ENCODE peak calls at places on chromosomes 6 and 20, in six cellular contexts. A is stimulated activated CD4-positive, alpha-beta T cell treated with anti-CD3 and anti-CD28 coated beads, Interleukin-15, amount 100 ng/mL, for 1 hour; I is fibroblast of the aortic adventitia; S is ureter; N is T-helper 17 cell; R is AG09309. Y is an unnamed sample.

GRCh38 chr6:106897580-106897979 is 76.9 kb downstream of the CD24 start:
- DNase-seq in A (no peak), I (no peak), S (no peak), N (no peak), R (no peak), Y (no peak)

GRCh38 chr6:136016228-136017225 is 165.0 kb downstream of the PDE7B start:
- DNase-seq in A (no peak), I (peak), S (no peak), N (no peak), R (no peak), Y (no peak)

GRCh38 chr6:119749341-119749740 is 399.8 kb upstream of the MAN1A1 start:
- DNase-seq in A (no peak), I (no peak), S (no peak), N (no peak), R (no peak), Y (peak)

GRCh38 chr6:100134297-100134696 is 140.3 kb upstream of the MCHR2 start:
- DNase-seq in A (no peak), I (no peak), S (no peak), N (no peak), R (no peak), Y (no peak)

GRCh38 chr20:22404609-22405170 is 179.7 kb downstream of the FOXA2 start:
- DNase-seq in A (no peak), I (peak), S (no peak), N (no peak), R (peak), Y (no peak)

GRCh38 chr6:151044465-151045441 is 179.3 kb downstream of the MTHFD1L start:
- DNase-seq in A (no peak), I (peak), S (peak), N (no peak), R (no peak), Y (no peak)

GRCh38 chr6:92122746-92123145 is 1296.6 kb downstream of the EPHA7 start:
- DNase-seq in A (no peak), I (no peak), S (no peak), N (no peak), R (no peak), Y (no peak)

GRCh38 chr20:35467339-35468224 is 12.2 kb downstream of the CEP250 start:
- DNase-seq in A (no peak), I (peak), S (no peak), N (no peak), R (peak), Y (no peak)

GRCh38 chr20:10576411-10576810 is 97.4 kb downstream of the JAG1 start:
- DNase-seq in A (no peak), I (peak), S (no peak), N (no peak), R (no peak), Y (no peak)

GRCh38 chr20:15289337-15289736 is 951.9 kb upstream of the FLRT3 start:
- DNase-seq in A (no peak), I (no peak), S (no peak), N (no peak), R (no peak), Y (no peak)

GRCh38 chr20:53595018-53595378 is 1.4 kb upstream of the ZNF217 start:
- DNase-seq in A (no peak), I (no peak), S (no peak), N (no peak), R (no peak), Y (no peak)

GRCh38 chr6:149356081-149356750 is 38.7 kb downstream of the TAB2 start:
- DNase-seq in A (no peak), I (no peak), S (no peak), N (no peak), R (no peak), Y (no peak)

GRCh38 chr20:9508696-9509178 is 5.7 kb upstream of the LAMP5 start:
- DNase-seq in A (no peak), I (no peak), S (no peak), N (no peak), R (no peak), Y (no peak)

GRCh38 chr6:127146935-127147334 is 28.5 kb downstream of the RSPO3 start:
- DNase-seq in A (no peak), I (peak), S (no peak), N (no peak), R (peak), Y (no peak)

GRCh38 chr6:30981942-30982772 is 1.4 kb upstream of the MUC21 start:
- DNase-seq in A (no peak), I (peak), S (peak), N (no peak), R (peak), Y (no peak)

GRCh38 chr6:119283979-119284545 is 65.5 kb downstream of the MAN1A1 start:
- DNase-seq in A (no peak), I (no peak), S (no peak), N (no peak), R (no peak), Y (no peak)

GRCh38 chr6:2008383-2008976 is 236.9 kb downstream of the GMDS start:
- DNase-seq in A (no peak), I (peak), S (no peak), N (no peak), R (no peak), Y (no peak)

GRCh38 chr20:17936306-17936790 is 32.2 kb downstream of the SNX5 start:
- DNase-seq in A (no peak), I (peak), S (no peak), N (no peak), R (no peak), Y (no peak)

GRCh38 chr20:37095108-37095608 is 639 bp downstream of the RBL1 start:
- DNase-seq in A (no peak), I (peak), S (no peak), N (peak), R (no peak), Y (no peak)

GRCh38 chr6:36374194-36374593 is 13.3 kb downstream of the ETV7 start:
- DNase-seq in A (no peak), I (no peak), S (no peak), N (no peak), R (no peak), Y (no peak)

GRCh38 chr6:95243091-95243490 is 334.2 kb upstream of the MANEA start:
- DNase-seq in A (no peak), I (no peak), S (no peak), N (no peak), R (no peak), Y (no peak)

GRCh38 chr6:80489911-80490635 is 383.6 kb downstream of the BCKDHB start:
- DNase-seq in A (no peak), I (no peak), S (no peak), N (no peak), R (no peak), Y (no peak)

GRCh38 chr6:87901613-87902012 is 146.0 kb upstream of the SPACA1 start:
- DNase-seq in A (no peak), I (no peak), S (no peak), N (no peak), R (no peak), Y (no peak)

GRCh38 chr20:38735172-38735571 is 10.9 kb downstream of the SLC32A1 start:
- DNase-seq in A (no peak), I (no peak), S (no peak), N (no peak), R (no peak), Y (no peak)

GRCh38 chr6:84150680-84151079 is 76.8 kb downstream of the CEP162 start:
- DNase-seq in A (no peak), I (peak), S (no peak), N (no peak), R (peak), Y (no peak)

Y was measured in NCI-H1048.